ENCODE peak calls at places on chromosome 1, in eight cellular contexts. One of them, this sample, is unnamed.

GRCh38 chr1:22814176-22815042 is 103.8 kb downstream of the EPHB2 start:
- DNase-seq in A549: no peak
- DNase-seq in upper lobe of left lung: peak; percentile 77
- DNase-seq in stomach: no peak
- DNase-seq in ovary: peak; percentile 68
- DNase-seq in body of pancreas: peak; percentile 47
- DNase-seq in adrenal gland: no peak
- DNase-seq in fibroblast of lung: peak; percentile 58
- DNase-seq in this sample: no peak

GRCh38 chr1:51284487-51284954 is 45.8 kb downstream of the TTC39A start:
- DNase-seq in A549: peak; percentile 19
- DNase-seq in upper lobe of left lung: peak; percentile 52
- DNase-seq in stomach: peak; percentile 83
- DNase-seq in ovary: no peak
- DNase-seq in body of pancreas: peak; percentile 58
- DNase-seq in adrenal gland: peak; percentile 73
- DNase-seq in fibroblast of lung: peak; percentile 57
- DNase-seq in this sample: no peak

GRCh38 chr1:41672173-41672572 is 187.7 kb upstream of the EDN2 start:
- DNase-seq in A549: peak; percentile 37
- DNase-seq in upper lobe of left lung: peak; percentile 40
- DNase-seq in stomach: peak; percentile 35
- DNase-seq in ovary: no peak
- DNase-seq in body of pancreas: no peak
- DNase-seq in adrenal gland: no peak
- DNase-seq in fibroblast of lung: peak; percentile 86
- DNase-seq in this sample: no peak

GRCh38 chr1:47471163-47471562 is 33.3 kb downstream of the FOXD2 start:
- DNase-seq in A549: no peak
- DNase-seq in upper lobe of left lung: no peak
- DNase-seq in stomach: no peak
- DNase-seq in ovary: no peak
- DNase-seq in body of pancreas: no peak
- DNase-seq in adrenal gland: no peak
- DNase-seq in fibroblast of lung: no peak
- DNase-seq in this sample: no peak

GRCh38 chr1:245431706-245432105 is 276.9 kb downstream of the KIF26B start:
- DNase-seq in A549: no peak
- DNase-seq in upper lobe of left lung: no peak
- DNase-seq in stomach: no peak
- DNase-seq in ovary: no peak
- DNase-seq in body of pancreas: no peak
- DNase-seq in adrenal gland: no peak
- DNase-seq in fibroblast of lung: no peak
- DNase-seq in this sample: no peak

GRCh38 chr1:17207966-17208418 is 3.1 kb downstream of the PADI1 start:
- DNase-seq in A549: peak; percentile 79
- DNase-seq in upper lobe of left lung: no peak
- DNase-seq in stomach: no peak
- DNase-seq in ovary: no peak
- DNase-seq in body of pancreas: no peak
- DNase-seq in adrenal gland: no peak
- DNase-seq in fibroblast of lung: peak; percentile 70
- DNase-seq in this sample: peak; percentile 61

GRCh38 chr1:46517010-46517600 is 27.5 kb downstream of the DMBX1 start:
- DNase-seq in A549: peak; percentile 34
- DNase-seq in upper lobe of left lung: peak; percentile 89
- DNase-seq in stomach: peak; percentile 90
- DNase-seq in ovary: no peak
- DNase-seq in body of pancreas: peak; percentile 81
- DNase-seq in adrenal gland: no peak
- DNase-seq in fibroblast of lung: no peak
- DNase-seq in this sample: no peak

GRCh38 chr1:221598122-221598521 is 143.8 kb downstream of the DUSP10 start:
- DNase-seq in A549: no peak
- DNase-seq in upper lobe of left lung: no peak
- DNase-seq in stomach: no peak
- DNase-seq in ovary: no peak
- DNase-seq in body of pancreas: no peak
- DNase-seq in adrenal gland: no peak
- DNase-seq in fibroblast of lung: no peak
- DNase-seq in this sample: no peak

GRCh38 chr1:30801826-30802198 is 44.2 kb upstream of the LAPTM5 start:
- DNase-seq in A549: peak; percentile 51
- DNase-seq in upper lobe of left lung: peak; percentile 85
- DNase-seq in stomach: peak; percentile 89
- DNase-seq in ovary: peak; percentile 87
- DNase-seq in body of pancreas: peak; percentile 85
- DNase-seq in adrenal gland: peak; percentile 87
- DNase-seq in fibroblast of lung: peak; percentile 28
- DNase-seq in this sample: no peak

DNA sequence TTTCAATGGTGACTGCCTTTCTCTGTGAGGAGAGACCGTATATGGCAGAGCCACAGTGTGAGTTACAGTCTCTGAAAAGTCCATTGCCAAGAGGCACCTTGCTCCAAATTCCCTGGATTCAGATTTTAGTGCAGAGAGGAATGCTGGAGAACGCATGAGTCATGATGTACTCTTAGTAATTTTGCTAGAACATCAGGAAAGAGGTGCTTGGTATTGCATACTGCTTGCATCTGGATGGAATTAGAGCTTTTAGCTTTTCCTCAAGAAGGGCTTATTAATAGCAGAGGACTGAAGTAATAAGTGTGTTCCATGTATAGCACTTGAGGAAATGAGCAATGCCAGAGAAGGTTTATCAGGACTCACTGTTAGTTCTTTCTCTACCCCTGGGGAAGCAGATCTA is 40.5 kb upstream of the AKT3 start:
- DNase-seq in A549: no peak
- DNase-seq in upper lobe of left lung: no peak
- DNase-seq in stomach: no peak
- DNase-seq in ovary: no peak
- DNase-seq in body of pancreas: no peak
- DNase-seq in adrenal gland: no peak
- DNase-seq in fibroblast of lung: peak; percentile 78
- DNase-seq in this sample: no peak
- H3K27ac ChIP-seq in A549: no peak overlapping the region
- H3K27ac ChIP-seq in upper lobe of left lung: no peak overlapping the region
- H3K27ac ChIP-seq in stomach: no peak overlapping the region
- H3K27ac ChIP-seq in ovary: no peak overlapping the region
- H3K27ac ChIP-seq in body of pancreas: no peak overlapping the region
- H3K27ac ChIP-seq in adrenal gland: no peak overlapping the region
- H3K27ac ChIP-seq in fibroblast of lung: no peak overlapping the region
- H3K27ac ChIP-seq in this sample: no peak overlapping the region

GRCh38 chr1:241688940-241689368 is 36.9 kb downstream of the WDR64 start:
- DNase-seq in A549: peak; percentile 43
- DNase-seq in upper lobe of left lung: no peak
- DNase-seq in stomach: no peak
- DNase-seq in ovary: no peak
- DNase-seq in body of pancreas: no peak
- DNase-seq in adrenal gland: no peak
- DNase-seq in fibroblast of lung: peak; percentile 67
- DNase-seq in this sample: no peak
- H3K27ac ChIP-seq in A549: peak overlapping the region; percentile 31
- H3K27ac ChIP-seq in upper lobe of left lung: no peak overlapping the region
- H3K27ac ChIP-seq in stomach: peak overlapping the region; percentile 64
- H3K27ac ChIP-seq in ovary: no peak overlapping the region
- H3K27ac ChIP-seq in body of pancreas: peak overlapping the region; percentile 43
- H3K27ac ChIP-seq in adrenal gland: no peak overlapping the region
- H3K27ac ChIP-seq in fibroblast of lung: no peak overlapping the region
- H3K27ac ChIP-seq in this sample: no peak overlapping the region

GRCh38 chr1:23977854-23978191 is 2.3 kb downstream of the SRSF10 start:
- DNase-seq in A549: no peak
- DNase-seq in upper lobe of left lung: no peak
- DNase-seq in stomach: no peak
- DNase-seq in ovary: no peak
- DNase-seq in body of pancreas: no peak
- DNase-seq in adrenal gland: no peak
- DNase-seq in fibroblast of lung: peak; percentile 20
- DNase-seq in this sample: no peak
- H3K27ac ChIP-seq in A549: no peak overlapping the region
- H3K27ac ChIP-seq in upper lobe of left lung: peak overlapping the region; percentile 97
- H3K27ac ChIP-seq in stomach: peak overlapping the region; percentile 47
- H3K27ac ChIP-seq in ovary: no peak overlapping the region
- H3K27ac ChIP-seq in body of pancreas: no peak overlapping the region
- H3K27ac ChIP-seq in adrenal gland: no peak overlapping the region
- H3K27ac ChIP-seq in fibroblast of lung: peak overlapping the region; percentile 16
- H3K27ac ChIP-seq in this sample: peak overlapping the region; percentile 100

DNA sequence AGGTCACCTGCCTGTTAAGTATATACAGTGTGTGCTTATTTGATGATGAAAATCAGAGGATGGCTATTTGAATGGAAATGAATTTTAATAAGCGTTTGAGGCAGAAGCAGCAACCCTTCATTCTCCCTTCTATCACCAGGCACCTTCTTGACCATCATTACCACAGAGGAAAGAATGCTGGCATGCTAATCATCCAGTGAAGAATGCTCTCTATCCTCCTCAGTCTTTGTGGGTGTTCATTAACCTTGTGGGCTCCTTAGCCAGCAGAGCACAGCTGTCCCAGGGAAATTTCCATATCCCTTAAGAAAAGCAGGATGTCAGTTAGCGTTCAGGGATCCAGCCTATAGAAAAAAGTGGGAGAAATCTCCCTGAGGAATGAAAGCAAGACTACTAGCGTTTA is 428.0 kb upstream of the CAMK1G start:
- DNase-seq in A549: no peak
- DNase-seq in upper lobe of left lung: no peak
- DNase-seq in stomach: no peak
- DNase-seq in ovary: no peak
- DNase-seq in body of pancreas: no peak
- DNase-seq in adrenal gland: no peak
- DNase-seq in fibroblast of lung: peak; percentile 17
- DNase-seq in this sample: no peak
- H3K27ac ChIP-seq in A549: no peak overlapping the region
- H3K27ac ChIP-seq in upper lobe of left lung: no peak overlapping the region
- H3K27ac ChIP-seq in stomach: no peak overlapping the region
- H3K27ac ChIP-seq in ovary: no peak overlapping the region
- H3K27ac ChIP-seq in body of pancreas: no peak overlapping the region
- H3K27ac ChIP-seq in adrenal gland: no peak overlapping the region
- H3K27ac ChIP-seq in fibroblast of lung: no peak overlapping the region
- H3K27ac ChIP-seq in this sample: no peak overlapping the region

This sample was measured in Panc1.